ENCODE peak calls at places on chromosomes 16 and 17, in nine cellular contexts. One of them, this sample, is unnamed.
A peak's percentile ranks its signal among the peaks of the same experiment; 100 is the strongest.

GRCh38 chr16:14324581-14324980 is 253.5 kb downstream of the MRTFB start:
- DNase-seq in Peyer's patch: no peak
- DNase-seq in body of pancreas: no peak
- DNase-seq in heart right ventricle: no peak
- DNase-seq in lower lobe of right lung: no peak
- DNase-seq in ascending aorta: no peak
- DNase-seq in HCT116: no peak
- DNase-seq in CD8-positive, alpha-beta T cell: no peak
- DNase-seq in heart left ventricle: no peak
- DNase-seq in this sample: no peak

GRCh38 chr17:7307686-7308624 is 527 bp downstream of the EIF5A start:
- DNase-seq in heart right ventricle: no peak
- DNase-seq in ascending aorta: no peak
- DNase-seq in heart left ventricle: peak; percentile 82
- DNase-seq in body of pancreas: peak; percentile 47
- DNase-seq in CD8-positive, alpha-beta T cell: no peak
- DNase-seq in lower lobe of right lung: peak; percentile 78
- DNase-seq in HCT116: no peak
- DNase-seq in Peyer's patch: no peak
- DNase-seq in this sample: peak; percentile 40

GRCh38 chr16:14632693-14633569 is at the start of gene BFAR:
- DNase-seq in lower lobe of right lung: peak; percentile 99
- DNase-seq in heart left ventricle: peak; percentile 100
- DNase-seq in CD8-positive, alpha-beta T cell: peak; percentile 100
- DNase-seq in body of pancreas: peak; percentile 99
- DNase-seq in HCT116: peak; percentile 89
- DNase-seq in ascending aorta: peak; percentile 97
- DNase-seq in Peyer's patch: peak; percentile 99
- DNase-seq in heart right ventricle: peak; percentile 99
- DNase-seq in this sample: peak; percentile 98

GRCh38 chr17:72516772-72517399 is 396.1 kb downstream of the SOX9 start:
- DNase-seq in ascending aorta: no peak
- DNase-seq in lower lobe of right lung: no peak
- DNase-seq in CD8-positive, alpha-beta T cell: no peak
- DNase-seq in Peyer's patch: no peak
- DNase-seq in body of pancreas: peak; percentile 39
- DNase-seq in HCT116: no peak
- DNase-seq in heart left ventricle: no peak
- DNase-seq in heart right ventricle: no peak
- DNase-seq in this sample: no peak

GRCh38 chr17:12536021-12536420 is 129.7 kb upstream of the MYOCD start:
- DNase-seq in heart right ventricle: no peak
- DNase-seq in heart left ventricle: no peak
- DNase-seq in lower lobe of right lung: no peak
- DNase-seq in HCT116: no peak
- DNase-seq in CD8-positive, alpha-beta T cell: no peak
- DNase-seq in body of pancreas: no peak
- DNase-seq in Peyer's patch: no peak
- DNase-seq in ascending aorta: no peak
- DNase-seq in this sample: no peak

GRCh38 chr16:79439866-79440265 is 160.7 kb downstream of the MAF start:
- DNase-seq in heart right ventricle: no peak
- DNase-seq in body of pancreas: no peak
- DNase-seq in CD8-positive, alpha-beta T cell: no peak
- DNase-seq in heart left ventricle: no peak
- DNase-seq in lower lobe of right lung: no peak
- DNase-seq in Peyer's patch: no peak
- DNase-seq in HCT116: no peak
- DNase-seq in ascending aorta: no peak
- DNase-seq in this sample: no peak

GRCh38 chr16:57071840-57072541 is 20.4 kb upstream of the CPNE2 start:
- DNase-seq in body of pancreas: no peak
- DNase-seq in Peyer's patch: no peak
- DNase-seq in heart right ventricle: no peak
- DNase-seq in CD8-positive, alpha-beta T cell: no peak
- DNase-seq in lower lobe of right lung: no peak
- DNase-seq in ascending aorta: no peak
- DNase-seq in heart left ventricle: no peak
- DNase-seq in HCT116: peak; percentile 26
- DNase-seq in this sample: peak; percentile 12

GRCh38 chr17:38702900-38703741 is 2.0 kb upstream of the MLLT6 start:
- DNase-seq in HCT116: no peak
- DNase-seq in Peyer's patch: peak; percentile 56
- DNase-seq in ascending aorta: no peak
- DNase-seq in CD8-positive, alpha-beta T cell: peak; percentile 19
- DNase-seq in body of pancreas: no peak
- DNase-seq in lower lobe of right lung: peak; percentile 60
- DNase-seq in heart right ventricle: peak; percentile 33
- DNase-seq in heart left ventricle: no peak
- DNase-seq in this sample: no peak

GRCh38 chr16:55284718-55285099 is 39.3 kb upstream of the IRX6 start:
- DNase-seq in CD8-positive, alpha-beta T cell: no peak
- DNase-seq in ascending aorta: no peak
- DNase-seq in Peyer's patch: no peak
- DNase-seq in heart right ventricle: no peak
- DNase-seq in lower lobe of right lung: no peak
- DNase-seq in body of pancreas: no peak
- DNase-seq in heart left ventricle: no peak
- DNase-seq in HCT116: no peak
- DNase-seq in this sample: no peak

GRCh38 chr16:21314339-21314738 is 36.2 kb upstream of the CRYM start:
- DNase-seq in lower lobe of right lung: no peak
- DNase-seq in CD8-positive, alpha-beta T cell: no peak
- DNase-seq in heart left ventricle: no peak
- DNase-seq in heart right ventricle: no peak
- DNase-seq in body of pancreas: no peak
- DNase-seq in HCT116: no peak
- DNase-seq in Peyer's patch: no peak
- DNase-seq in ascending aorta: no peak
- DNase-seq in this sample: no peak

GRCh38 chr16:55728797-55729196 is 73.0 kb downstream of the SLC6A2 start:
- DNase-seq in CD8-positive, alpha-beta T cell: no peak
- DNase-seq in Peyer's patch: no peak
- DNase-seq in ascending aorta: no peak
- DNase-seq in body of pancreas: no peak
- DNase-seq in lower lobe of right lung: no peak
- DNase-seq in HCT116: no peak
- DNase-seq in heart left ventricle: no peak
- DNase-seq in heart right ventricle: no peak
- DNase-seq in this sample: no peak

GRCh38 chr17:17416007-17416399 is 60.8 kb upstream of the MED9 start:
- DNase-seq in CD8-positive, alpha-beta T cell: no peak
- DNase-seq in body of pancreas: no peak
- DNase-seq in heart left ventricle: no peak
- DNase-seq in lower lobe of right lung: no peak
- DNase-seq in ascending aorta: no peak
- DNase-seq in HCT116: peak; percentile 81
- DNase-seq in heart right ventricle: no peak
- DNase-seq in Peyer's patch: no peak
- DNase-seq in this sample: peak; percentile 62

GRCh38 chr17:63751806-63752205 is 10.2 kb upstream of the STRADA start:
- DNase-seq in heart right ventricle: no peak
- DNase-seq in Peyer's patch: peak; percentile 51
- DNase-seq in heart left ventricle: no peak
- DNase-seq in lower lobe of right lung: no peak
- DNase-seq in HCT116: no peak
- DNase-seq in ascending aorta: no peak
- DNase-seq in body of pancreas: no peak
- DNase-seq in CD8-positive, alpha-beta T cell: no peak
- DNase-seq in this sample: no peak

GRCh38 chr16:35391328-35391727 is 1931.9 kb downstream of the TP53TG3F start:
- DNase-seq in heart left ventricle: no peak
- DNase-seq in body of pancreas: peak; percentile 53
- DNase-seq in HCT116: peak; percentile 6
- DNase-seq in lower lobe of right lung: no peak
- DNase-seq in ascending aorta: no peak
- DNase-seq in Peyer's patch: no peak
- DNase-seq in heart right ventricle: peak; percentile 15
- DNase-seq in CD8-positive, alpha-beta T cell: no peak
- DNase-seq in this sample: no peak

GRCh38 chr17:62882284-62882683 is 74.2 kb upstream of the MARCHF10 start:
- DNase-seq in Peyer's patch: no peak
- DNase-seq in lower lobe of right lung: no peak
- DNase-seq in heart right ventricle: no peak
- DNase-seq in ascending aorta: no peak
- DNase-seq in HCT116: no peak
- DNase-seq in body of pancreas: no peak
- DNase-seq in CD8-positive, alpha-beta T cell: no peak
- DNase-seq in heart left ventricle: no peak
- DNase-seq in this sample: no peak

GRCh38 chr17:15463363-15463762 is 4.1 kb downstream of the CDRT4 start:
- DNase-seq in HCT116: no peak
- DNase-seq in heart left ventricle: no peak
- DNase-seq in heart right ventricle: peak; percentile 40
- DNase-seq in lower lobe of right lung: no peak
- DNase-seq in ascending aorta: no peak
- DNase-seq in body of pancreas: peak; percentile 46
- DNase-seq in CD8-positive, alpha-beta T cell: no peak
- DNase-seq in Peyer's patch: no peak
- DNase-seq in this sample: no peak

GRCh38 chr16:11955713-11956123 is 9.3 kb upstream of the TNFRSF17 start:
- DNase-seq in heart right ventricle: no peak
- DNase-seq in ascending aorta: no peak
- DNase-seq in heart left ventricle: no peak
- DNase-seq in HCT116: no peak
- DNase-seq in body of pancreas: no peak
- DNase-seq in CD8-positive, alpha-beta T cell: no peak
- DNase-seq in lower lobe of right lung: no peak
- DNase-seq in Peyer's patch: no peak
- DNase-seq in this sample: no peak

GRCh38 chr16:50570808-50571598 is 22.8 kb downstream of the NKD1 start:
- DNase-seq in ascending aorta: no peak
- DNase-seq in body of pancreas: no peak
- DNase-seq in heart left ventricle: no peak
- DNase-seq in lower lobe of right lung: no peak
- DNase-seq in Peyer's patch: no peak
- DNase-seq in CD8-positive, alpha-beta T cell: no peak
- DNase-seq in HCT116: no peak
- DNase-seq in heart right ventricle: no peak
- DNase-seq in this sample: no peak

GRCh38 chr16:14050297-14051027 is 20.7 kb upstream of the MRTFB start:
- DNase-seq in heart left ventricle: no peak
- DNase-seq in lower lobe of right lung: no peak
- DNase-seq in ascending aorta: no peak
- DNase-seq in heart right ventricle: no peak
- DNase-seq in CD8-positive, alpha-beta T cell: no peak
- DNase-seq in HCT116: no peak
- DNase-seq in body of pancreas: peak; percentile 27
- DNase-seq in Peyer's patch: no peak
- DNase-seq in this sample: peak; percentile 18

DNA sequence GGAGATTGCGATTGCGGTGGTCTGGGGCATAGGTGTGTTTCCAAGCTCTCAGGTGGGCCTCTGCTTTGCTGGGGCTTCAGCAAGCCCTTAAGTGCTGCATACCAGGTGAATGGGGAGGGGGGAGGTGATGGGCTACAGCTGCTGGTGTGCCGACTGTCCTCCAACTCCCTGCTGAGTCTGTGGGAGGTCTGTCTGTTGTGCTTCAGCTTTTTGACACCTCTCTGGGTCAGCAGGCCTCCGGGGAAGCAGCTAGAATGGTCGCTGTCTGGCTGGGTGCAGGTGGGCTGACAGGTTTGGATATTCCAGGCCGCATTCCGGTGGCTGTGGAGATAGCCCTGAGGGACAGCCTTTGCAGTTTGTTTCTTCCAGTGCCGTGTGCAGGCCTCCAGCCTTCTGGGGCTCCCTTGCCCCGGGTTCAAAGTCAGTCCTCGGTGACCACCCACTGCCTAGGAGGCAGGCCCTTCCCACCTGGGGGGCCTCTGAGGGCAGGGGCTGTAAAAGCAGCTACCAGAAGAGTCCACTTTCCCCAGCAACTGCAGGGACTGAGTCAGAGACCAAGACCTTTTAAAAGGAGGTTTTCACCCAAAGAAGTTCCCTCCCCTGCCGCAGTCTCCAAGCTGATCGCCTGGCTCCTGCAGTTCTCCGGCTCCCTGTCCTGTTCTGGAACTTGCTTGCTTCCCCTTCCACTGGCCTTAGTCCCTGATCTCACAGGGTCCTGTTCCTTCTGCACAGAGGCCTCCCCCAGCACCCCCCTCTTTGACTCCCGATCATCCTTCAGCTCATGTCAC is 2.0 kb upstream of the TTYH2 start:
- DNase-seq in HCT116: no peak
- DNase-seq in heart right ventricle: no peak
- DNase-seq in body of pancreas: no peak
- DNase-seq in CD8-positive, alpha-beta T cell: no peak
- DNase-seq in ascending aorta: no peak
- DNase-seq in heart left ventricle: no peak
- DNase-seq in Peyer's patch: no peak
- DNase-seq in lower lobe of right lung: no peak
- DNase-seq in this sample: no peak
- H3K4me1 ChIP-seq in HCT116: peaks cover 25% of the 10 kb centered on the region
- H3K4me1 ChIP-seq in heart right ventricle: peaks cover 84% of the 10 kb centered on the region
- H3K4me1 ChIP-seq in body of pancreas: peaks cover 65% of the 10 kb centered on the region
- H3K4me1 ChIP-seq in CD8-positive, alpha-beta T cell: peaks cover 43% of the 10 kb centered on the region
- H3K4me1 ChIP-seq in ascending aorta: peaks cover 23% of the 10 kb centered on the region
- H3K4me1 ChIP-seq in heart left ventricle: peaks cover 81% of the 10 kb centered on the region
- H3K4me1 ChIP-seq in Peyer's patch: peaks cover 56% of the 10 kb centered on the region
- H3K4me1 ChIP-seq in lower lobe of right lung: peaks cover 58% of the 10 kb centered on the region
- H3K4me1 ChIP-seq in this sample: peaks cover 2% of the 10 kb centered on the region

DNA sequence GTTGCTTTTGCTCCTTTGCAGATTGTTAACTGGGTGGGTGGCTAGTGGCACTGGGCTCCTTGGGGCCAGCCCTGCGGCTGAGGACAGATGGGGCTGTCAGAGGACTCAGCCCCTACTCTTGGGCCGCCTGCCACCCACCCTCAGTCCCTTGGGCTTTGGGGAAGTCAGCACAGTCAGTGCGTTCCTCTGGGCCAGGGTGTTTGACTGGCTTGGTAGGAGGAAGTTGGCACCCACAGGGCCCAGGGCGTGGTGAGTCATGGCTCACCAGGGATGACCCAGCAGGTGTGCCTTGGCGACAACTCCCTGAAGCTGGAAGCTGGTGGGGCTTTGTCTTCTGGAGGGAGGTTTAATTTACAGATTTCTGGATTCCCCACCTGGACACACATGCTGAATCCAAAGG is 32.4 kb downstream of the HAPSTR1 start:
- DNase-seq in ascending aorta: peak; percentile 25
- DNase-seq in heart right ventricle: no peak
- DNase-seq in body of pancreas: peak; percentile 76
- DNase-seq in lower lobe of right lung: peak; percentile 86
- DNase-seq in CD8-positive, alpha-beta T cell: no peak
- DNase-seq in Peyer's patch: peak; percentile 60
- DNase-seq in HCT116: peak; percentile 54
- DNase-seq in heart left ventricle: peak; percentile 78
- DNase-seq in this sample: peak; percentile 94
- H3K4me1 ChIP-seq in ascending aorta: peaks cover 14% of the 10 kb centered on the region
- H3K4me1 ChIP-seq in heart right ventricle: peaks cover 91% of the 10 kb centered on the region
- H3K4me1 ChIP-seq in body of pancreas: peaks cover 12% of the 10 kb centered on the region
- H3K4me1 ChIP-seq in lower lobe of right lung: peaks cover 42% of the 10 kb centered on the region
- H3K4me1 ChIP-seq in CD8-positive, alpha-beta T cell: peaks cover 40% of the 10 kb centered on the region
- H3K4me1 ChIP-seq in Peyer's patch: peaks cover 70% of the 10 kb centered on the region
- H3K4me1 ChIP-seq in HCT116: peaks cover 43% of the 10 kb centered on the region
- H3K4me1 ChIP-seq in heart left ventricle: peaks cover 75% of the 10 kb centered on the region
- H3K4me1 ChIP-seq in this sample: peaks cover 20% of the 10 kb centered on the region

GRCh38 chr17:81579821-81580321 is 27.7 kb upstream of the FAAP100 start:
- DNase-seq in Peyer's patch: no peak
- DNase-seq in lower lobe of right lung: no peak
- DNase-seq in heart left ventricle: no peak
- DNase-seq in ascending aorta: no peak
- DNase-seq in HCT116: no peak
- DNase-seq in heart right ventricle: no peak
- DNase-seq in body of pancreas: no peak
- DNase-seq in CD8-positive, alpha-beta T cell: no peak
- DNase-seq in this sample: no peak
- H3K4me1 ChIP-seq in Peyer's patch: no peaks in the 10 kb centered on the region
- H3K4me1 ChIP-seq in lower lobe of right lung: peaks cover 19% of the 10 kb centered on the region
- H3K4me1 ChIP-seq in heart left ventricle: peaks cover 40% of the 10 kb centered on the region
- H3K4me1 ChIP-seq in ascending aorta: peaks cover 10% of the 10 kb centered on the region
- H3K4me1 ChIP-seq in HCT116: peaks cover 24% of the 10 kb centered on the region
- H3K4me1 ChIP-seq in heart right ventricle: peaks cover 42% of the 10 kb centered on the region
- H3K4me1 ChIP-seq in body of pancreas: peaks cover 11% of the 10 kb centered on the region
- H3K4me1 ChIP-seq in CD8-positive, alpha-beta T cell: no peaks in the 10 kb centered on the region
- H3K4me1 ChIP-seq in this sample: no peaks in the 10 kb centered on the region

GRCh38 chr16:85996843-85997242 is 97.9 kb downstream of the IRF8 start:
- DNase-seq in heart left ventricle: no peak
- DNase-seq in lower lobe of right lung: no peak
- DNase-seq in Peyer's patch: no peak
- DNase-seq in ascending aorta: no peak
- DNase-seq in heart right ventricle: no peak
- DNase-seq in body of pancreas: no peak
- DNase-seq in HCT116: no peak
- DNase-seq in CD8-positive, alpha-beta T cell: no peak
- DNase-seq in this sample: no peak
- H3K4me1 ChIP-seq in heart left ventricle: no peaks in the 10 kb centered on the region
- H3K4me1 ChIP-seq in lower lobe of right lung: peaks cover 5% of the 10 kb centered on the region
- H3K4me1 ChIP-seq in Peyer's patch: no peaks in the 10 kb centered on the region
- H3K4me1 ChIP-seq in ascending aorta: no peaks in the 10 kb centered on the region
- H3K4me1 ChIP-seq in heart right ventricle: no peaks in the 10 kb centered on the region
- H3K4me1 ChIP-seq in body of pancreas: no peaks in the 10 kb centered on the region
- H3K4me1 ChIP-seq in HCT116: no peaks in the 10 kb centered on the region
- H3K4me1 ChIP-seq in CD8-positive, alpha-beta T cell: peaks cover 6% of the 10 kb centered on the region
- H3K4me1 ChIP-seq in this sample: no peaks in the 10 kb centered on the region